ENCODE peak calls at places on chromosomes 6 and 20, in nine cellular contexts. N is CD8-positive, alpha-beta T cell; H is pancreas; E is left ventricle myocardium inferior; O is cardiac muscle cell; Q is IMR-90; G is brain microvascular endothelial cell; F is osteoblast; V is left lung. J is an unnamed sample.

GRCh38 chr6:63844287-63844686 is 208.7 kb downstream of the PHF3 start:
- DNase-seq in H (no peak), F (no peak), O (peak), G (peak), N (no peak), Q (peak), V (no peak), E (no peak), J (no peak)

GRCh38 chr6:166998256-166999144 is 697 bp upstream of the CEP43 start:
- DNase-seq in Q (no peak), G (peak), H (peak), V (peak), E (peak), N (peak), O (no peak), F (peak), J (peak)

GRCh38 chr6:151228788-151229400 is 10.9 kb upstream of the AKAP12 start:
- DNase-seq in H (no peak), E (no peak), F (no peak), N (no peak), O (no peak), Q (no peak), V (no peak), G (no peak), J (no peak)

GRCh38 chr6:79117752-79118151 is 39.7 kb upstream of the PHIP start:
- DNase-seq in Q (no peak), F (no peak), G (peak), E (no peak), H (no peak), V (no peak), O (peak), N (no peak), J (no peak)

GRCh38 chr6:37365791-37366190 is 12.0 kb downstream of the RNF8 start:
- DNase-seq in F (no peak), N (no peak), E (no peak), O (peak), V (no peak), G (no peak), Q (peak), H (no peak), J (peak)

GRCh38 chr6:168018664-168019063 is 21.2 kb downstream of the KIF25 start:
- DNase-seq in H (peak), F (no peak), O (no peak), G (no peak), V (no peak), N (no peak), Q (no peak), E (no peak), J (no peak)

GRCh38 chr6:164200071-164200470 is 785.6 kb downstream of the QKI start:
- DNase-seq in N (no peak), E (no peak), H (no peak), G (no peak), O (peak), Q (no peak), F (no peak), V (no peak), J (peak)

GRCh38 chr6:31120151-31120915 is at the start of gene CDSN:
- DNase-seq in V (peak), H (no peak), G (no peak), Q (no peak), N (no peak), O (no peak), E (no peak), F (peak), J (no peak)

GRCh38 chr20:32127347-32127746 is 17.8 kb downstream of the TM9SF4 start:
- DNase-seq in G (no peak), F (no peak), N (no peak), Q (no peak), O (no peak), V (no peak), E (no peak), H (no peak), J (no peak)

GRCh38 chr6:138371720-138372119 is 6.0 kb upstream of the SMIM28 start:
- DNase-seq in O (peak), N (no peak), V (no peak), H (no peak), G (peak), F (no peak), E (no peak), Q (no peak), J (no peak)

GRCh38 chr20:57748601-57749130 is 38.9 kb upstream of the PMEPA1 start:
- DNase-seq in E (peak), F (peak), G (peak), Q (peak), N (peak), H (peak), V (peak), O (peak), J (peak)

GRCh38 chr20:60446273-60447111 is 488.3 kb downstream of the CDH26 start:
- DNase-seq in E (no peak), N (no peak), F (peak), H (no peak), G (no peak), O (no peak), Q (no peak), V (no peak), J (no peak)

GRCh38 chr20:47907031-47907670 is 121.9 kb upstream of the SULF2 start:
- DNase-seq in N (no peak), Q (no peak), G (no peak), V (no peak), F (no peak), E (no peak), O (no peak), H (no peak), J (no peak)

GRCh38 chr6:34057790-34058189 is 88.1 kb downstream of the GRM4 start:
- DNase-seq in H (no peak), E (no peak), F (no peak), V (peak), O (no peak), G (no peak), N (no peak), Q (no peak), J (no peak)

GRCh38 chr6:150004101-150004782 is 21.1 kb downstream of the RAET1L start:
- DNase-seq in H (no peak), E (no peak), N (peak), O (no peak), V (no peak), Q (no peak), G (no peak), F (no peak), J (no peak)

GRCh38 chr6:20202070-20202658 is 10.1 kb downstream of the MBOAT1 start:
- DNase-seq in F (no peak), N (no peak), G (no peak), Q (peak), O (peak), H (no peak), E (no peak), V (no peak), J (no peak)

GRCh38 chr6:41683460-41684310 is 45.4 kb downstream of the MDFI start:
- DNase-seq in H (peak), V (peak), N (peak), O (peak), E (peak), Q (peak), F (peak), G (peak), J (peak)
- H3K27ac ChIP-seq in H (peak), V (no peak), N (peak), O (no peak), E (peak), Q (no peak), F (no peak), G (peak), J (peak)

GRCh38 chr20:50794846-50795634 is at the start of gene BCAS4:
- DNase-seq in E (peak), F (peak), V (peak), O (peak), G (peak), N (peak), H (no peak), Q (peak), J (peak)
- H3K27ac ChIP-seq in E (peak), F (peak), V (peak), O (peak), G (no peak), N (peak), H (peak), Q (peak), J (peak)

GRCh38 chr20:62211769-62212288 is 8.2 kb downstream of the HRH3 start:
- DNase-seq in O (no peak), Q (no peak), N (no peak), V (peak), G (no peak), F (peak), E (no peak), H (no peak), J (no peak)
- H3K27ac ChIP-seq in O (no peak), Q (no peak), N (no peak), V (no peak), G (no peak), F (no peak), E (no peak), H (no peak), J (no peak)

DNA sequence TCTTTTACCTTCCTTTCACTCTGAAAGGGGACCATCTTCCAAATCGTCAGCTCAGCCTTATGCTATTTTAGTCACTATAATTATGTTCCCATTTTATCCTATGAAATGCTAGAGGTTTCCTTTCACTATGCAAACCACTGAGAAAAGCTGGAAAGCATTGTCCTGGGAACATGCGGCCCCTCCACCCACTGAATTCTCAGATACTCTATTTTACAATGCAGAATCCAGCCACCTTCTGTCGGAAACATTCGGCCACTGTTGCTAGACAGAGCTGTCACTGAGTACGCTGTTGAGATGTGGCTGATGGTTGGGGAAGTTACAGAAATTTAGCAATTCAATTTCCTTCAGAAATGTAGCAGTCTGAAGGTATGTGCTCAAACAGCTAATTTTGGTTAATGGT is 575.4 kb upstream of the JAG1 start:
- DNase-seq in H (no peak), E (no peak), F (no peak), N (no peak), Q (no peak), V (no peak), O (no peak), G (no peak), J (no peak)
- H3K27ac ChIP-seq in H (no peak), E (no peak), F (no peak), N (no peak), Q (no peak), V (no peak), O (no peak), G (no peak), J (no peak)

GRCh38 chr20:46367234-46367633 is 39.2 kb downstream of the ELMO2 start:
- DNase-seq in V (no peak), F (peak), H (no peak), E (no peak), G (no peak), O (no peak), N (no peak), Q (no peak), J (no peak)

GRCh38 chr20:46363874-46364669 is 42.3 kb downstream of the ELMO2 start:
- DNase-seq in V (peak), E (peak), G (peak), N (peak), O (peak), H (peak), Q (peak), F (peak), J (peak)

GRCh38 chr20:46366826-46367225 is 39.6 kb downstream of the ELMO2 start:
- DNase-seq in Q (no peak), O (no peak), N (no peak), H (no peak), E (no peak), G (no peak), F (no peak), V (no peak), J (no peak)

GRCh38 chr20:46364670-46365482 is 41.5 kb downstream of the ELMO2 start:
- DNase-seq in G (no peak), V (no peak), F (peak), H (no peak), E (no peak), N (no peak), O (no peak), Q (no peak), J (no peak)

DNA sequence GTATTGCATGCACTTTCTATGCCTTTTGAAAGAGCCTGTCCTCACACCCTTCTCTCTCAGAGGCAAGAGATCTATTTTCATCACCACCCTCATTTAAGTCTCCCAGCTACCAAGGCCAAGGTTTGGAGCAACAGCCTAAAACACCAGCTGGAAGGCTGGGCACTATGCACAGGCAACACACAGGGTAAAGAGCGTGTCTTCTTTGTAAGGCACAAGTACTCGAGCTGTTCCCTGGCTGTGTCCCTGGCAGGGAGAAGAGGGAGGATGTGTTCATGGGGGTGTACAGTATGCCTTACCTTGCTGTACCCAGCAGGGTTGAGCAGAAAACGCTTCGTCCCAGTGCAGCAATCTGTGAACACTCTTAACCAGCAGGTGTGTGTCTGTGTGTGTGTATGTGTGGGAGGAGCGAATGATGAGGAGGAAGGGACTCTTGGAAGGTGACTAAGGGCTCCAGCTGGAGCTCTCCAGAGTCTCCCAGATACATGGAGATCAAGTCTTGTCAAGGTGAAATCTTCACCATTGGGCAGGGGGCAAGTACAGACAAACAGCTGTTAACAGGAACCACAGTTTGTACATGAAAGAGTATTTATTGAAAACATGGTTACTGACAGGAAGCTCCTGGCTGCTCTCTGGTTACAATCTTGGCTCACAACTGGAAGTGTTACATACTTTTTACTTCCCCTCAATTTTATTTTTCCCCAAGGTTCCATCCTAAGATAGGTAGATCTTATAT is 40.8 kb downstream of the ELMO2 start:
- DNase-seq in H (no peak), V (no peak), F (peak), Q (no peak), O (no peak), E (no peak), G (no peak), N (no peak), J (no peak)
- H3K27ac ChIP-seq in H (no peak), V (peak), F (no peak), Q (no peak), O (no peak), E (no peak), G (no peak), N (peak), J (no peak)

DNA sequence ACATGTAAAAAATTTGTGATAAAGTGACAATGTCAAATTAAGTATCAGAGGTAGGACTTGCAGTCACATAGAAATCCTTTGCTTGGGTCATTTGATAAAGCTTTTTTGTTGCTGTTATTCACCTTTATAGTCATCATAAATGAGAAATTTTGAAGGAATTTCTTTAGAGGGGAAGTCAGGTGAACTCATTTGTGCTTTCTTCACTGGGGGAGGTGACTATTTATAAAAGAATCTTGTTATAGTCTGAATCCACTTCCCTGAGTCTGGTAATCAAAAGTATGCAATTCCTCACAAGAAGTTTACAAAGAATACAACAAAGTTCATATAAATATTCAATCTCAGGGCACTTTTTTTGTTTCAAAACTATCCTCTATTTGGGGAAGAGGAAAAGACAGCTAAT is 47.7 kb downstream of the FRK start:
- DNase-seq in O (no peak), H (no peak), F (no peak), G (no peak), Q (peak), V (no peak), E (no peak), N (no peak), J (no peak)
- H3K27ac ChIP-seq in O (no peak), H (no peak), F (no peak), G (no peak), Q (peak), V (no peak), E (peak), N (no peak), J (no peak)

GRCh38 chr20:44716309-44717106 is 1.3 kb downstream of the CCN5 start:
- DNase-seq in O (no peak), V (no peak), F (peak), G (no peak), E (no peak), N (no peak), H (no peak), Q (no peak), J (no peak)
- H3K27ac ChIP-seq in O (no peak), V (no peak), F (peak), G (no peak), E (peak), N (no peak), H (no peak), Q (no peak), J (no peak)